ENCODE peak calls at places on chromosomes 6 and 20, in six cellular contexts. B, D, W, F, E and C are unnamed samples.

GRCh38 chr6:76230711-76231110 is 158.2 kb upstream of the IMPG1 start:
- DNase-seq in B (no peak), D (no peak), W (no peak), F (no peak), E (no peak), C (no peak)

GRCh38 chr6:163951326-163951725 is 536.8 kb downstream of the QKI start:
- DNase-seq in B (no peak), D (no peak), W (no peak), F (no peak), E (no peak), C (no peak)

GRCh38 chr6:109920911-109921310 is 57.2 kb upstream of the GPR6 start:
- DNase-seq in B (no peak), D (no peak), W (no peak), F (no peak), E (no peak), C (no peak)

GRCh38 chr6:148398244-148398643 is 55.6 kb downstream of the SASH1 start:
- DNase-seq in B (no peak), D (no peak), W (no peak), F (no peak), E (no peak), C (no peak)

GRCh38 chr6:40286027-40286426 is 301.1 kb downstream of the LRFN2 start:
- DNase-seq in B (no peak), D (no peak), W (no peak), F (no peak), E (no peak), C (no peak)

GRCh38 chr6:19906161-19906560 is 69.0 kb downstream of the ID4 start:
- DNase-seq in B (no peak), D (no peak), W (no peak), F (no peak), E (no peak), C (no peak)

GRCh38 chr6:98323605-98324004 is 510.8 kb upstream of the POU3F2 start:
- DNase-seq in B (no peak), D (no peak), W (no peak), F (no peak), E (no peak), C (no peak)

GRCh38 chr6:4567141-4567540 is 209.1 kb upstream of the CDYL start:
- DNase-seq in B (peak; percentile 74), D (no peak), W (no peak), F (no peak), E (no peak), C (no peak)

GRCh38 chr6:170147056-170147787 is 143.7 kb downstream of the DLL1 start:
- DNase-seq in B (no peak), D (no peak), W (no peak), F (no peak), E (no peak), C (no peak)

GRCh38 chr6:35035481-35036030 is 105.6 kb downstream of the TCP11 start:
- DNase-seq in B (no peak), D (no peak), W (no peak), F (no peak), E (no peak), C (no peak)

GRCh38 chr6:15316754-15317153 is 70.9 kb downstream of the JARID2 start:
- DNase-seq in B (no peak), D (no peak), W (no peak), F (no peak), E (no peak), C (no peak)

GRCh38 chr6:139068846-139069245 is 40.3 kb downstream of the ABRACL start:
- DNase-seq in B (no peak), D (no peak), W (no peak), F (no peak), E (no peak), C (no peak)

GRCh38 chr6:3615391-3616380 is 135.8 kb downstream of the PXDC1 start:
- DNase-seq in B (no peak), D (no peak), W (no peak), F (no peak), E (no peak), C (no peak)

GRCh38 chr6:5058254-5058653 is 26.9 kb upstream of the PPP1R3G start:
- DNase-seq in B (no peak), D (no peak), W (no peak), F (no peak), E (no peak), C (no peak)

GRCh38 chr6:130421567-130421966 is 55.8 kb downstream of the TMEM200A start:
- DNase-seq in B (peak; percentile 87), D (no peak), W (no peak), F (no peak), E (no peak), C (no peak)

GRCh38 chr6:6314601-6315000 is 5.9 kb downstream of the F13A1 start:
- DNase-seq in B (no peak), D (no peak), W (no peak), F (peak; percentile 4), E (no peak), C (no peak)

GRCh38 chr20:50348118-50348517 is 157.5 kb downstream of the CEBPB start:
- DNase-seq in B (no peak), D (no peak), W (no peak), F (peak; percentile 82), E (peak; percentile 36), C (no peak)

GRCh38 chr6:75608955-75609533 is 7.4 kb downstream of the SENP6 start:
- DNase-seq in B (no peak), D (no peak), W (no peak), F (peak; percentile 90), E (no peak), C (no peak)

GRCh38 chr6:116948535-116949304 is 71.7 kb downstream of the RFX6 start:
- DNase-seq in B (no peak), D (no peak), W (no peak), F (no peak), E (no peak), C (no peak)

GRCh38 chr6:30885999-30886896 is 1.9 kb downstream of the DDR1 start:
- DNase-seq in B (peak; percentile 95), D (no peak), W (no peak), F (no peak), E (peak; percentile 67), C (no peak)

GRCh38 chr6:41634657-41635056 is 3.6 kb upstream of the MDFI start:
- DNase-seq in B (no peak), D (no peak), W (no peak), F (peak; percentile 32), E (no peak), C (no peak)